ENCODE peak calls at places on chromosomes 13 and 19, in eight cellular contexts. Z is amniotic epithelial cell; M is omental fat pad; F is activated CD8-positive, alpha-beta memory T cell treated with anti-CD3 and anti-CD28 coated beads for 1 hour; N is fibroblast of the conjunctiva; X is stimulated activated CD4-positive, alpha-beta T cell treated with anti-CD3 and anti-CD28 coated beads, Interleukin-12 subunit alpha, Interleukin-12 subunit beta, amount 100 ng/mL, for 48 hours; B is RPMI8226; E is cerebellum. U is an unnamed sample.

GRCh38 chr19:55353803-55354697 is 469 bp downstream of the COX6B2 start:
- DNase-seq in F (peak; percentile 49), N (peak; percentile 26), M (peak; percentile 48), E (peak; percentile 74), Z (peak; percentile 45), B (peak; percentile 77), X (no peak), U (peak; percentile 73)

GRCh38 chr13:112434032-112434431 is 57.9 kb downstream of the SPACA7 start:
- DNase-seq in F (no peak), B (no peak), M (no peak), Z (no peak), E (no peak), N (no peak), X (no peak), U (no peak)

GRCh38 chr13:113804703-113805430 is 45.8 kb downstream of the TMEM255B start:
- DNase-seq in N (no peak), M (no peak), B (no peak), E (no peak), F (no peak), Z (no peak), X (no peak), U (no peak)

GRCh38 chr13:40440990-40441820 is 225.2 kb downstream of the FOXO1 start:
- DNase-seq in Z (peak; percentile 64), F (no peak), B (no peak), X (no peak), E (peak; percentile 58), M (no peak), N (peak; percentile 43), U (peak; percentile 32)

GRCh38 chr13:29457299-29457698 is 138.2 kb downstream of the SLC7A1 start:
- DNase-seq in B (no peak), N (peak; percentile 65), M (no peak), E (no peak), F (no peak), Z (peak; percentile 98), X (no peak), U (peak; percentile 40)

GRCh38 chr19:12792048-12792852 is 964 bp downstream of the JUNB start:
- DNase-seq in Z (no peak), X (peak; percentile 50), E (peak; percentile 60), F (no peak), N (no peak), B (peak; percentile 93), M (no peak), U (peak; percentile 68)

GRCh38 chr13:98267080-98267912 is 90.2 kb upstream of the RNF113B start:
- DNase-seq in M (no peak), N (no peak), B (no peak), X (no peak), F (no peak), Z (peak; percentile 57), E (no peak), U (no peak)

GRCh38 chr13:109281017-109281416 is 505.4 kb downstream of the IRS2 start:
- DNase-seq in N (no peak), F (no peak), Z (no peak), X (no peak), E (no peak), M (no peak), B (no peak), U (no peak)

GRCh38 chr19:37987356-37988332 is 80.6 kb downstream of the SIPA1L3 start:
- DNase-seq in M (no peak), B (no peak), F (no peak), Z (no peak), X (no peak), E (no peak), N (no peak), U (no peak)

GRCh38 chr19:54186934-54187381 is 2.4 kb downstream of the MBOAT7 start:
- DNase-seq in M (no peak), N (no peak), X (no peak), F (no peak), B (no peak), Z (peak; percentile 69), E (no peak), U (no peak)

GRCh38 chr13:45464141-45464686 is 525 bp upstream of the COG3 start:
- DNase-seq in X (no peak), M (no peak), F (no peak), E (no peak), N (no peak), Z (no peak), B (no peak), U (no peak)

GRCh38 chr13:23657056-23657455 is 86.8 kb downstream of the TNFRSF19 start:
- DNase-seq in Z (no peak), X (no peak), N (no peak), F (no peak), M (no peak), B (no peak), E (no peak), U (no peak)

GRCh38 chr13:78875792-78876580 is 217.0 kb upstream of the OBI1 start:
- DNase-seq in E (no peak), Z (no peak), F (no peak), X (no peak), M (no peak), N (no peak), B (peak; percentile 12), U (no peak)

GRCh38 chr13:75365724-75366173 is 116.2 kb downstream of the TBC1D4 start:
- DNase-seq in F (no peak), X (peak; percentile 34), N (no peak), M (no peak), Z (peak; percentile 48), B (no peak), E (no peak), U (peak; percentile 48)

GRCh38 chr19:19642506-19643157 is 825 bp downstream of the GMIP start:
- DNase-seq in E (no peak), B (no peak), X (no peak), M (no peak), N (no peak), Z (no peak), F (no peak), U (no peak)

GRCh38 chr19:4933528-4933927 is 24.2 kb downstream of the UHRF1 start:
- DNase-seq in E (no peak), M (no peak), N (no peak), X (no peak), F (no peak), B (no peak), Z (peak; percentile 63), U (peak; percentile 13)

GRCh38 chr19:3275068-3275582 is 50.7 kb downstream of the CELF5 start:
- DNase-seq in Z (peak; percentile 10), N (no peak), E (peak; percentile 84), X (peak; percentile 27), F (no peak), B (peak; percentile 63), M (no peak), U (no peak)

GRCh38 chr13:80245162-80245733 is 95.7 kb downstream of the SPRY2 start:
- DNase-seq in F (no peak), E (no peak), M (no peak), X (no peak), N (no peak), B (no peak), Z (no peak), U (no peak)

GRCh38 chr13:45718992-45719391 is 16.9 kb downstream of the CBY2 start:
- DNase-seq in F (no peak), Z (no peak), M (no peak), X (no peak), B (no peak), N (no peak), E (no peak), U (no peak)

GRCh38 chr13:38900188-38900587 is 90.4 kb downstream of the STOML3 start:
- DNase-seq in Z (no peak), N (no peak), E (no peak), X (no peak), M (no peak), F (no peak), B (no peak), U (no peak)

GRCh38 chr13:55244991-55245644 is 1895.6 kb upstream of the PRR20A start:
- DNase-seq in F (no peak), N (no peak), Z (no peak), X (no peak), E (no peak), M (no peak), B (peak; percentile 9), U (peak; percentile 2)

GRCh38 chr13:98513837-98514236 is 63.1 kb downstream of the STK24 start:
- DNase-seq in M (no peak), F (no peak), B (no peak), E (no peak), X (no peak), N (no peak), Z (no peak), U (no peak)

GRCh38 chr19:4984448-4984990 is 15.6 kb downstream of the KDM4B start:
- DNase-seq in B (no peak), F (no peak), M (no peak), X (no peak), N (no peak), E (no peak), Z (no peak), U (no peak)

GRCh38 chr19:45161715-45162463 is 1.1 kb upstream of the NKPD1 start:
- DNase-seq in X (no peak), B (no peak), E (no peak), M (no peak), N (no peak), Z (no peak), F (no peak), U (no peak)

GRCh38 chr19:17240855-17241399 is 4.8 kb downstream of the NR2F6 start:
- DNase-seq in B (no peak), N (no peak), E (no peak), Z (no peak), F (no peak), M (no peak), X (no peak), U (no peak)

GRCh38 chr19:46661735-46662592 is 982 bp upstream of the DACT3 start:
- DNase-seq in M (peak; percentile 47), N (peak; percentile 82), F (peak; percentile 55), E (peak; percentile 89), X (peak; percentile 66), B (peak; percentile 75), Z (peak; percentile 87), U (peak; percentile 80)

GRCh38 chr19:43551399-43552197 is 18.6 kb downstream of the ZNF575 start:
- DNase-seq in B (no peak), X (no peak), F (no peak), E (no peak), M (no peak), Z (no peak), N (no peak), U (no peak)

GRCh38 chr19:51076602-51077213 is 6.0 kb downstream of the KLK14 start:
- DNase-seq in Z (no peak), M (no peak), N (no peak), B (no peak), F (no peak), X (no peak), E (no peak), U (no peak)

GRCh38 chr13:32334676-32335075 is 19.4 kb downstream of the BRCA2 start:
- DNase-seq in E (no peak), Z (peak; percentile 65), B (no peak), X (no peak), N (no peak), M (no peak), F (no peak), U (no peak)

GRCh38 chr19:7337380-7338194 is 11.2 kb upstream of the ARHGEF18 start:
- DNase-seq in F (no peak), E (no peak), M (no peak), B (peak; percentile 93), Z (no peak), N (no peak), X (no peak), U (no peak)